ENCODE peak calls at places on chromosome 1, in seven cellular contexts. P is brain pericyte; N is HTR-8/SVneo; D is stimulated activated CD4-positive, alpha-beta T cell treated with anti-CD3 and anti-CD28 coated beads, TNF-alpha, amount 100 ng/mL, for 24 hours; Q is stimulated activated CD8-positive, alpha-beta memory T cell treated with anti-CD3 and anti-CD28 coated beads, Interleukin-15, amount 100 ng/mL, for 1 hour; L is sciatic nerve; B is neural progenitor cell. G is an unnamed sample.
A peak's percentile ranks its signal among the peaks of the same experiment; 100 is the strongest.

GRCh38 chr1:166695115-166695514 is 144.2 kb upstream of the POGK start:
- DNase-seq in P (no peak), N (no peak), D (no peak), Q (no peak), L (no peak), B (no peak), G (no peak)

GRCh38 chr1:178262101-178262500 is 168.2 kb downstream of the RASAL2 start:
- DNase-seq in P (no peak), N (no peak), D (no peak), Q (no peak), L (no peak), B (peak; percentile 25), G (no peak)

GRCh38 chr1:37795340-37796110 is 1.9 kb downstream of the MANEAL start:
- DNase-seq in P (no peak), N (no peak), D (no peak), Q (no peak), L (peak; percentile 73), B (peak; percentile 88), G (peak; percentile 85)

GRCh38 chr1:215001419-215002021 is 81.0 kb upstream of the KCNK2 start:
- DNase-seq in P (no peak), N (no peak), D (no peak), Q (no peak), L (no peak), B (no peak), G (no peak)

GRCh38 chr1:108901106-108901505 is 24.3 kb downstream of the GPSM2 start:
- DNase-seq in P (no peak), N (no peak), D (no peak), Q (no peak), L (no peak), B (no peak), G (no peak)

GRCh38 chr1:5968161-5968736 is 24.0 kb downstream of the NPHP4 start:
- DNase-seq in P (no peak), N (no peak), D (no peak), Q (no peak), L (peak; percentile 56), B (no peak), G (peak; percentile 2)

GRCh38 chr1:1243261-1243660 is 3.3 kb downstream of the C1QTNF12 start:
- DNase-seq in P (no peak), N (no peak), D (no peak), Q (no peak), L (no peak), B (no peak), G (no peak)

GRCh38 chr1:48939828-48940227 is 163.1 kb upstream of the BEND5 start:
- DNase-seq in P (no peak), N (no peak), D (no peak), Q (no peak), L (no peak), B (no peak), G (no peak)

GRCh38 chr1:203691454-203691853 is 64.8 kb downstream of the ATP2B4 start:
- DNase-seq in P (no peak), N (no peak), D (no peak), Q (no peak), L (no peak), B (no peak), G (no peak)

GRCh38 chr1:42420911-42421585 is 34.8 kb downstream of the ZMYND12 start:
- DNase-seq in P (no peak), N (peak; percentile 7), D (no peak), Q (no peak), L (no peak), B (peak; percentile 22), G (no peak)

GRCh38 chr1:54121482-54122130 is 31.2 kb downstream of the CDCP2 start:
- DNase-seq in P (no peak), N (peak; percentile 78), D (peak; percentile 46), Q (peak; percentile 41), L (peak; percentile 92), B (peak; percentile 90), G (peak; percentile 89)

G was measured in WTC11.